ENCODE peak calls at places on chromosomes 3 and 15, in seven cellular contexts. One of them, this sample, is unnamed.
A peak's percentile ranks its signal among the peaks of the same experiment; 100 is the strongest.

GRCh38 chr3:108036984-108037741 is 53.7 kb downstream of the CD47 start:
- DNase-seq in A172: peak; percentile 12
- DNase-seq in globus pallidus: peak; percentile 14
- DNase-seq in activated CD4-positive, alpha-beta T cell treated with anti-CD3 and anti-CD28 coated beads for 24 hours: no peak
- DNase-seq in RPMI8226: no peak
- DNase-seq in ELR: peak; percentile 68
- DNase-seq in EH: peak; percentile 61
- DNase-seq in this sample: peak; percentile 41

GRCh38 chr15:83842281-83842680 is 188.4 kb downstream of the ADAMTSL3 start:
- DNase-seq in A172: no peak
- DNase-seq in globus pallidus: no peak
- DNase-seq in activated CD4-positive, alpha-beta T cell treated with anti-CD3 and anti-CD28 coated beads for 24 hours: no peak
- DNase-seq in RPMI8226: no peak
- DNase-seq in ELR: no peak
- DNase-seq in EH: no peak
- DNase-seq in this sample: no peak

GRCh38 chr3:141921316-141921715 is 44.9 kb downstream of the ATP1B3 start:
- DNase-seq in A172: no peak
- DNase-seq in globus pallidus: no peak
- DNase-seq in activated CD4-positive, alpha-beta T cell treated with anti-CD3 and anti-CD28 coated beads for 24 hours: no peak
- DNase-seq in RPMI8226: no peak
- DNase-seq in ELR: no peak
- DNase-seq in EH: no peak
- DNase-seq in this sample: no peak

GRCh38 chr15:42726114-42726513 is 10.8 kb downstream of the CDAN1 start:
- DNase-seq in A172: no peak
- DNase-seq in globus pallidus: no peak
- DNase-seq in activated CD4-positive, alpha-beta T cell treated with anti-CD3 and anti-CD28 coated beads for 24 hours: no peak
- DNase-seq in RPMI8226: no peak
- DNase-seq in ELR: no peak
- DNase-seq in EH: no peak
- DNase-seq in this sample: no peak

GRCh38 chr15:98698792-98699191 is 50.5 kb downstream of the IGF1R start:
- DNase-seq in A172: no peak
- DNase-seq in globus pallidus: no peak
- DNase-seq in activated CD4-positive, alpha-beta T cell treated with anti-CD3 and anti-CD28 coated beads for 24 hours: no peak
- DNase-seq in RPMI8226: no peak
- DNase-seq in ELR: no peak
- DNase-seq in EH: no peak
- DNase-seq in this sample: no peak

GRCh38 chr15:48176097-48176496 is 2.0 kb downstream of the MYEF2 start:
- DNase-seq in A172: peak; percentile 65
- DNase-seq in globus pallidus: no peak
- DNase-seq in activated CD4-positive, alpha-beta T cell treated with anti-CD3 and anti-CD28 coated beads for 24 hours: no peak
- DNase-seq in RPMI8226: no peak
- DNase-seq in ELR: peak; percentile 52
- DNase-seq in EH: peak; percentile 13
- DNase-seq in this sample: no peak

GRCh38 chr15:60798821-60799220 is 319.9 kb upstream of the ICE2 start:
- DNase-seq in A172: no peak
- DNase-seq in globus pallidus: no peak
- DNase-seq in activated CD4-positive, alpha-beta T cell treated with anti-CD3 and anti-CD28 coated beads for 24 hours: no peak
- DNase-seq in RPMI8226: no peak
- DNase-seq in ELR: peak; percentile 49
- DNase-seq in EH: peak; percentile 54
- DNase-seq in this sample: no peak

GRCh38 chr15:101003076-101003475 is 83.9 kb downstream of the LRRK1 start:
- DNase-seq in A172: no peak
- DNase-seq in globus pallidus: peak; percentile 28
- DNase-seq in activated CD4-positive, alpha-beta T cell treated with anti-CD3 and anti-CD28 coated beads for 24 hours: no peak
- DNase-seq in RPMI8226: no peak
- DNase-seq in ELR: no peak
- DNase-seq in EH: no peak
- DNase-seq in this sample: peak; percentile 58

GRCh38 chr3:33000698-33001385 is 49.4 kb downstream of the CCR4 start:
- DNase-seq in A172: no peak
- DNase-seq in globus pallidus: no peak
- DNase-seq in activated CD4-positive, alpha-beta T cell treated with anti-CD3 and anti-CD28 coated beads for 24 hours: no peak
- DNase-seq in RPMI8226: no peak
- DNase-seq in ELR: no peak
- DNase-seq in EH: peak; percentile 5
- DNase-seq in this sample: no peak

GRCh38 chr15:67133738-67134576 is 68.6 kb downstream of the SMAD3 start:
- DNase-seq in A172: no peak
- DNase-seq in globus pallidus: no peak
- DNase-seq in activated CD4-positive, alpha-beta T cell treated with anti-CD3 and anti-CD28 coated beads for 24 hours: peak; percentile 35
- DNase-seq in RPMI8226: no peak
- DNase-seq in ELR: peak; percentile 47
- DNase-seq in EH: no peak
- DNase-seq in this sample: no peak

GRCh38 chr3:116179091-116179490 is 266.2 kb downstream of the LSAMP start:
- DNase-seq in A172: peak; percentile 22
- DNase-seq in globus pallidus: no peak
- DNase-seq in activated CD4-positive, alpha-beta T cell treated with anti-CD3 and anti-CD28 coated beads for 24 hours: no peak
- DNase-seq in RPMI8226: no peak
- DNase-seq in ELR: peak; percentile 31
- DNase-seq in EH: peak; percentile 60
- DNase-seq in this sample: no peak

GRCh38 chr3:37766797-37767776 is 94.6 kb upstream of the CTDSPL start:
- DNase-seq in A172: no peak
- DNase-seq in globus pallidus: no peak
- DNase-seq in activated CD4-positive, alpha-beta T cell treated with anti-CD3 and anti-CD28 coated beads for 24 hours: no peak
- DNase-seq in RPMI8226: peak; percentile 18
- DNase-seq in ELR: no peak
- DNase-seq in EH: no peak
- DNase-seq in this sample: no peak

GRCh38 chr3:56689303-56689702 is 6.2 kb upstream of the TASOR start:
- DNase-seq in A172: no peak
- DNase-seq in globus pallidus: no peak
- DNase-seq in activated CD4-positive, alpha-beta T cell treated with anti-CD3 and anti-CD28 coated beads for 24 hours: no peak
- DNase-seq in RPMI8226: no peak
- DNase-seq in ELR: no peak
- DNase-seq in EH: no peak
- DNase-seq in this sample: no peak

GRCh38 chr3:62567097-62568021 is 194.0 kb upstream of the FEZF2 start:
- DNase-seq in A172: peak; percentile 58
- DNase-seq in globus pallidus: no peak
- DNase-seq in activated CD4-positive, alpha-beta T cell treated with anti-CD3 and anti-CD28 coated beads for 24 hours: no peak
- DNase-seq in RPMI8226: no peak
- DNase-seq in ELR: peak; percentile 77
- DNase-seq in EH: peak; percentile 90
- DNase-seq in this sample: no peak

GRCh38 chr15:28021281-28022039 is 77.7 kb downstream of the OCA2 start:
- DNase-seq in A172: peak; percentile 61
- DNase-seq in globus pallidus: peak; percentile 33
- DNase-seq in activated CD4-positive, alpha-beta T cell treated with anti-CD3 and anti-CD28 coated beads for 24 hours: no peak
- DNase-seq in RPMI8226: peak; percentile 9
- DNase-seq in ELR: peak; percentile 33
- DNase-seq in EH: peak; percentile 1
- DNase-seq in this sample: peak; percentile 42

GRCh38 chr15:80474224-80474619 is 70.0 kb downstream of the ARNT2 start:
- DNase-seq in A172: no peak
- DNase-seq in globus pallidus: no peak
- DNase-seq in activated CD4-positive, alpha-beta T cell treated with anti-CD3 and anti-CD28 coated beads for 24 hours: no peak
- DNase-seq in RPMI8226: no peak
- DNase-seq in ELR: no peak
- DNase-seq in EH: no peak
- DNase-seq in this sample: no peak

GRCh38 chr15:65862682-65863081 is 6.6 kb upstream of the RAB11A start:
- DNase-seq in A172: peak; percentile 81
- DNase-seq in globus pallidus: peak; percentile 20
- DNase-seq in activated CD4-positive, alpha-beta T cell treated with anti-CD3 and anti-CD28 coated beads for 24 hours: peak; percentile 42
- DNase-seq in RPMI8226: peak; percentile 71
- DNase-seq in ELR: peak; percentile 80
- DNase-seq in EH: peak; percentile 73
- DNase-seq in this sample: no peak

GRCh38 chr3:129023909-129024308 is 22.8 kb downstream of the EFCC1 start:
- DNase-seq in A172: no peak
- DNase-seq in globus pallidus: no peak
- DNase-seq in activated CD4-positive, alpha-beta T cell treated with anti-CD3 and anti-CD28 coated beads for 24 hours: no peak
- DNase-seq in RPMI8226: peak; percentile 55
- DNase-seq in ELR: peak; percentile 56
- DNase-seq in EH: peak; percentile 22
- DNase-seq in this sample: no peak

GRCh38 chr3:169082076-169082475 is 581.4 kb downstream of the MECOM start:
- DNase-seq in A172: no peak
- DNase-seq in globus pallidus: no peak
- DNase-seq in activated CD4-positive, alpha-beta T cell treated with anti-CD3 and anti-CD28 coated beads for 24 hours: no peak
- DNase-seq in RPMI8226: no peak
- DNase-seq in ELR: no peak
- DNase-seq in EH: no peak
- DNase-seq in this sample: no peak

GRCh38 chr3:194089357-194090177 is 46.4 kb upstream of the HES1 start:
- DNase-seq in A172: peak; percentile 100
- DNase-seq in globus pallidus: no peak
- DNase-seq in activated CD4-positive, alpha-beta T cell treated with anti-CD3 and anti-CD28 coated beads for 24 hours: no peak
- DNase-seq in RPMI8226: peak; percentile 86
- DNase-seq in ELR: peak; percentile 98
- DNase-seq in EH: peak; percentile 100
- DNase-seq in this sample: no peak